ENCODE peak calls at places on chromosome 1, in ten cellular contexts. One of them, this sample, is unnamed.

GRCh38 chr1:115183158-115183557 is 93.9 kb upstream of the TSPAN2 start:
- DNase-seq in hepatocyte: no peak
- DNase-seq in Karpas-422: no peak
- DNase-seq in SK-N-SH: no peak
- DNase-seq in GM23248: no peak
- DNase-seq in HCT116: no peak
- DNase-seq in GM23338: peak; percentile 75
- DNase-seq in OCI-LY7: no peak
- DNase-seq in MM.1S: no peak
- DNase-seq in PC-9: no peak
- DNase-seq in this sample: no peak

GRCh38 chr1:218482683-218483082 is 137.5 kb downstream of the TGFB2 start:
- DNase-seq in MM.1S: no peak
- DNase-seq in SK-N-SH: no peak
- DNase-seq in HCT116: no peak
- DNase-seq in GM23338: no peak
- DNase-seq in hepatocyte: no peak
- DNase-seq in PC-9: no peak
- DNase-seq in OCI-LY7: no peak
- DNase-seq in Karpas-422: no peak
- DNase-seq in GM23248: peak; percentile 79
- DNase-seq in this sample: no peak

GRCh38 chr1:200260587-200261335 is 149.1 kb downstream of the ZNF281 start:
- DNase-seq in hepatocyte: no peak
- DNase-seq in Karpas-422: no peak
- DNase-seq in OCI-LY7: no peak
- DNase-seq in GM23248: peak; percentile 63
- DNase-seq in PC-9: no peak
- DNase-seq in GM23338: no peak
- DNase-seq in HCT116: no peak
- DNase-seq in SK-N-SH: no peak
- DNase-seq in MM.1S: no peak
- DNase-seq in this sample: no peak

GRCh38 chr1:228830954-228831481 is 95.7 kb downstream of the RHOU start:
- DNase-seq in PC-9: no peak
- DNase-seq in SK-N-SH: no peak
- DNase-seq in MM.1S: no peak
- DNase-seq in hepatocyte: peak; percentile 69
- DNase-seq in GM23248: peak; percentile 60
- DNase-seq in GM23338: no peak
- DNase-seq in OCI-LY7: no peak
- DNase-seq in Karpas-422: no peak
- DNase-seq in HCT116: peak; percentile 64
- DNase-seq in this sample: peak; percentile 87

GRCh38 chr1:117695796-117696505 is 90.1 kb downstream of the TENT5C start:
- DNase-seq in HCT116: no peak
- DNase-seq in SK-N-SH: no peak
- DNase-seq in OCI-LY7: no peak
- DNase-seq in Karpas-422: no peak
- DNase-seq in PC-9: no peak
- DNase-seq in GM23248: peak; percentile 98
- DNase-seq in GM23338: peak; percentile 30
- DNase-seq in hepatocyte: peak; percentile 73
- DNase-seq in MM.1S: no peak
- DNase-seq in this sample: peak; percentile 59

GRCh38 chr1:230345139-230345885 is 80.8 kb downstream of the PGBD5 start:
- DNase-seq in SK-N-SH: no peak
- DNase-seq in OCI-LY7: no peak
- DNase-seq in GM23338: no peak
- DNase-seq in PC-9: no peak
- DNase-seq in HCT116: no peak
- DNase-seq in hepatocyte: no peak
- DNase-seq in GM23248: peak; percentile 23
- DNase-seq in MM.1S: no peak
- DNase-seq in Karpas-422: no peak
- DNase-seq in this sample: no peak

GRCh38 chr1:220926146-220926545 is 46.9 kb downstream of the HLX start:
- DNase-seq in GM23338: no peak
- DNase-seq in HCT116: no peak
- DNase-seq in MM.1S: no peak
- DNase-seq in hepatocyte: no peak
- DNase-seq in OCI-LY7: no peak
- DNase-seq in Karpas-422: no peak
- DNase-seq in PC-9: no peak
- DNase-seq in GM23248: peak; percentile 87
- DNase-seq in SK-N-SH: no peak
- DNase-seq in this sample: no peak

GRCh38 chr1:213120386-213120785 is 69.3 kb downstream of the RPS6KC1 start:
- DNase-seq in GM23248: peak; percentile 26
- DNase-seq in Karpas-422: no peak
- DNase-seq in MM.1S: no peak
- DNase-seq in PC-9: no peak
- DNase-seq in hepatocyte: no peak
- DNase-seq in GM23338: no peak
- DNase-seq in SK-N-SH: no peak
- DNase-seq in HCT116: no peak
- DNase-seq in OCI-LY7: no peak
- DNase-seq in this sample: peak; percentile 61

GRCh38 chr1:2041305-2041704 is 8.9 kb upstream of the PRKCZ start:
- DNase-seq in HCT116: no peak
- DNase-seq in PC-9: no peak
- DNase-seq in GM23248: no peak
- DNase-seq in MM.1S: no peak
- DNase-seq in GM23338: no peak
- DNase-seq in OCI-LY7: no peak
- DNase-seq in Karpas-422: no peak
- DNase-seq in hepatocyte: no peak
- DNase-seq in SK-N-SH: no peak
- DNase-seq in this sample: no peak
- H3K9me2 ChIP-seq in HCT116: no peaks in the 10 kb centered on the region
- H3K9me2 ChIP-seq in PC-9: no peaks in the 10 kb centered on the region
- H3K9me2 ChIP-seq in GM23248: no peaks in the 10 kb centered on the region
- H3K9me2 ChIP-seq in MM.1S: no peaks in the 10 kb centered on the region
- H3K9me2 ChIP-seq in GM23338: no peaks in the 10 kb centered on the region
- H3K9me2 ChIP-seq in OCI-LY7: no peaks in the 10 kb centered on the region
- H3K9me2 ChIP-seq in Karpas-422: no peaks in the 10 kb centered on the region
- H3K9me2 ChIP-seq in hepatocyte: no peaks in the 10 kb centered on the region
- H3K9me2 ChIP-seq in SK-N-SH: no peaks in the 10 kb centered on the region
- H3K9me2 ChIP-seq in this sample: no peaks in the 10 kb centered on the region

GRCh38 chr1:166869318-166870099 is 6.6 kb downstream of the TADA1 start:
- DNase-seq in Karpas-422: no peak
- DNase-seq in HCT116: no peak
- DNase-seq in hepatocyte: no peak
- DNase-seq in PC-9: no peak
- DNase-seq in OCI-LY7: no peak
- DNase-seq in GM23338: no peak
- DNase-seq in GM23248: no peak
- DNase-seq in SK-N-SH: no peak
- DNase-seq in MM.1S: peak; percentile 52
- DNase-seq in this sample: no peak

GRCh38 chr1:166870584-166870983 is 5.5 kb downstream of the TADA1 start:
- DNase-seq in PC-9: no peak
- DNase-seq in GM23248: no peak
- DNase-seq in Karpas-422: no peak
- DNase-seq in SK-N-SH: no peak
- DNase-seq in HCT116: no peak
- DNase-seq in GM23338: no peak
- DNase-seq in OCI-LY7: no peak
- DNase-seq in hepatocyte: no peak
- DNase-seq in MM.1S: no peak
- DNase-seq in this sample: no peak

GRCh38 chr1:166868639-166869038 is 7.4 kb downstream of the TADA1 start:
- DNase-seq in hepatocyte: no peak
- DNase-seq in Karpas-422: no peak
- DNase-seq in GM23338: no peak
- DNase-seq in MM.1S: no peak
- DNase-seq in OCI-LY7: no peak
- DNase-seq in GM23248: no peak
- DNase-seq in SK-N-SH: no peak
- DNase-seq in HCT116: no peak
- DNase-seq in PC-9: no peak
- DNase-seq in this sample: no peak

GRCh38 chr1:166865931-166866330 is 10.1 kb downstream of the TADA1 start:
- DNase-seq in MM.1S: no peak
- DNase-seq in PC-9: no peak
- DNase-seq in SK-N-SH: peak; percentile 41
- DNase-seq in hepatocyte: peak; percentile 40
- DNase-seq in Karpas-422: no peak
- DNase-seq in HCT116: no peak
- DNase-seq in OCI-LY7: no peak
- DNase-seq in GM23338: no peak
- DNase-seq in GM23248: no peak
- DNase-seq in this sample: no peak
- H3K9me2 ChIP-seq in MM.1S: no peaks in the 10 kb centered on the region
- H3K9me2 ChIP-seq in PC-9: no peaks in the 10 kb centered on the region
- H3K9me2 ChIP-seq in SK-N-SH: no peaks in the 10 kb centered on the region
- H3K9me2 ChIP-seq in hepatocyte: no peaks in the 10 kb centered on the region
- H3K9me2 ChIP-seq in Karpas-422: no peaks in the 10 kb centered on the region
- H3K9me2 ChIP-seq in HCT116: no peaks in the 10 kb centered on the region
- H3K9me2 ChIP-seq in OCI-LY7: no peaks in the 10 kb centered on the region
- H3K9me2 ChIP-seq in GM23338: no peaks in the 10 kb centered on the region
- H3K9me2 ChIP-seq in GM23248: no peaks in the 10 kb centered on the region
- H3K9me2 ChIP-seq in this sample: no peaks in the 10 kb centered on the region

GRCh38 chr1:21237386-21238088 is 52.7 kb downstream of the ECE1 start:
- DNase-seq in OCI-LY7: no peak
- DNase-seq in MM.1S: no peak
- DNase-seq in PC-9: no peak
- DNase-seq in SK-N-SH: no peak
- DNase-seq in hepatocyte: no peak
- DNase-seq in Karpas-422: no peak
- DNase-seq in HCT116: no peak
- DNase-seq in GM23248: no peak
- DNase-seq in GM23338: no peak
- DNase-seq in this sample: peak; percentile 76

GRCh38 chr1:21241761-21242581 is 48.3 kb downstream of the ECE1 start:
- DNase-seq in Karpas-422: no peak
- DNase-seq in OCI-LY7: no peak
- DNase-seq in PC-9: no peak
- DNase-seq in hepatocyte: no peak
- DNase-seq in SK-N-SH: no peak
- DNase-seq in MM.1S: no peak
- DNase-seq in GM23248: no peak
- DNase-seq in GM23338: no peak
- DNase-seq in HCT116: no peak
- DNase-seq in this sample: peak; percentile 48

GRCh38 chr1:21240706-21241105 is 49.6 kb downstream of the ECE1 start:
- DNase-seq in MM.1S: no peak
- DNase-seq in GM23248: no peak
- DNase-seq in SK-N-SH: no peak
- DNase-seq in OCI-LY7: no peak
- DNase-seq in PC-9: no peak
- DNase-seq in Karpas-422: no peak
- DNase-seq in hepatocyte: no peak
- DNase-seq in HCT116: no peak
- DNase-seq in GM23338: no peak
- DNase-seq in this sample: no peak

GRCh38 chr1:21238141-21238800 is 52.0 kb downstream of the ECE1 start:
- DNase-seq in HCT116: no peak
- DNase-seq in PC-9: peak; percentile 78
- DNase-seq in Karpas-422: no peak
- DNase-seq in GM23248: peak; percentile 84
- DNase-seq in MM.1S: no peak
- DNase-seq in hepatocyte: no peak
- DNase-seq in OCI-LY7: no peak
- DNase-seq in SK-N-SH: no peak
- DNase-seq in GM23338: no peak
- DNase-seq in this sample: peak; percentile 97

DNA sequence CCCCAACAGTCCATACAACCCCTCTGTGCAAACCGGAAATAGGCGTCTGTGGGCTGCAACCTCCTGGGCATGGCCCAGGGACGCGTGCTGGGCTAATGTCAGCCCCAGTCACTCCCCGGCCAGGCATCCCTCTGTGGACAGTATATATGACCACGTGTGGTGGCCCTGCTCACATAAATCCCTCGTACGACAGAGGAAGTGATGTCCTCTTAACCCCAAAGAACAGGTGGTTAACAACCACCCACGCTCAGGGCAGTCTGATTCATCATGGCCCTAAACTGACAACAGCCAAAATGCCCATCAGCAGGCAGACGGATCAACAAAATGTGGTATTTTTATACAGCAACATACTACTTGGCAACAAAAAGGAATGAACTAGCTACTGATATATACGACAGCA is 51.1 kb downstream of the ECE1 start:
- DNase-seq in OCI-LY7: no peak
- DNase-seq in PC-9: no peak
- DNase-seq in MM.1S: no peak
- DNase-seq in Karpas-422: no peak
- DNase-seq in SK-N-SH: no peak
- DNase-seq in hepatocyte: no peak
- DNase-seq in HCT116: no peak
- DNase-seq in GM23338: no peak
- DNase-seq in GM23248: no peak
- DNase-seq in this sample: peak; percentile 91
- H3K9me2 ChIP-seq in OCI-LY7: no peaks in the 10 kb centered on the region
- H3K9me2 ChIP-seq in PC-9: no peaks in the 10 kb centered on the region
- H3K9me2 ChIP-seq in MM.1S: no peaks in the 10 kb centered on the region
- H3K9me2 ChIP-seq in Karpas-422: no peaks in the 10 kb centered on the region
- H3K9me2 ChIP-seq in SK-N-SH: no peaks in the 10 kb centered on the region
- H3K9me2 ChIP-seq in hepatocyte: no peaks in the 10 kb centered on the region
- H3K9me2 ChIP-seq in HCT116: no peaks in the 10 kb centered on the region
- H3K9me2 ChIP-seq in GM23338: no peaks in the 10 kb centered on the region
- H3K9me2 ChIP-seq in GM23248: no peaks in the 10 kb centered on the region
- H3K9me2 ChIP-seq in this sample: no peaks in the 10 kb centered on the region

GRCh38 chr1:237888143-237888542 is 2.6 kb downstream of the ZP4 start:
- DNase-seq in GM23248: no peak
- DNase-seq in hepatocyte: no peak
- DNase-seq in GM23338: no peak
- DNase-seq in PC-9: no peak
- DNase-seq in Karpas-422: no peak
- DNase-seq in SK-N-SH: no peak
- DNase-seq in MM.1S: no peak
- DNase-seq in OCI-LY7: no peak
- DNase-seq in HCT116: no peak
- DNase-seq in this sample: peak; percentile 4

GRCh38 chr1:237890416-237890815 is 306 bp downstream of the ZP4 start:
- DNase-seq in GM23338: no peak
- DNase-seq in PC-9: no peak
- DNase-seq in SK-N-SH: no peak
- DNase-seq in MM.1S: no peak
- DNase-seq in OCI-LY7: no peak
- DNase-seq in Karpas-422: no peak
- DNase-seq in hepatocyte: no peak
- DNase-seq in GM23248: no peak
- DNase-seq in HCT116: no peak
- DNase-seq in this sample: no peak

GRCh38 chr1:237891979-237892378 is 1.3 kb upstream of the ZP4 start:
- DNase-seq in GM23248: no peak
- DNase-seq in GM23338: no peak
- DNase-seq in HCT116: no peak
- DNase-seq in hepatocyte: no peak
- DNase-seq in OCI-LY7: no peak
- DNase-seq in Karpas-422: no peak
- DNase-seq in PC-9: no peak
- DNase-seq in SK-N-SH: no peak
- DNase-seq in MM.1S: no peak
- DNase-seq in this sample: peak; percentile 40

GRCh38 chr1:237891266-237891665 is 544 bp upstream of the ZP4 start:
- DNase-seq in GM23338: no peak
- DNase-seq in Karpas-422: no peak
- DNase-seq in GM23248: no peak
- DNase-seq in hepatocyte: no peak
- DNase-seq in SK-N-SH: no peak
- DNase-seq in PC-9: no peak
- DNase-seq in OCI-LY7: no peak
- DNase-seq in HCT116: no peak
- DNase-seq in MM.1S: no peak
- DNase-seq in this sample: no peak

GRCh38 chr1:237890822-237891221 is at the start of gene ZP4:
- DNase-seq in OCI-LY7: no peak
- DNase-seq in SK-N-SH: no peak
- DNase-seq in HCT116: no peak
- DNase-seq in hepatocyte: no peak
- DNase-seq in GM23248: no peak
- DNase-seq in MM.1S: no peak
- DNase-seq in PC-9: no peak
- DNase-seq in Karpas-422: no peak
- DNase-seq in GM23338: no peak
- DNase-seq in this sample: no peak
- H3K9me2 ChIP-seq in OCI-LY7: no peaks in the 10 kb centered on the region
- H3K9me2 ChIP-seq in SK-N-SH: no peaks in the 10 kb centered on the region
- H3K9me2 ChIP-seq in HCT116: no peaks in the 10 kb centered on the region
- H3K9me2 ChIP-seq in hepatocyte: no peaks in the 10 kb centered on the region
- H3K9me2 ChIP-seq in GM23248: no peaks in the 10 kb centered on the region
- H3K9me2 ChIP-seq in MM.1S: no peaks in the 10 kb centered on the region
- H3K9me2 ChIP-seq in PC-9: no peaks in the 10 kb centered on the region
- H3K9me2 ChIP-seq in Karpas-422: no peaks in the 10 kb centered on the region
- H3K9me2 ChIP-seq in GM23338: peaks cover 21% of the 10 kb centered on the region
- H3K9me2 ChIP-seq in this sample: no peaks in the 10 kb centered on the region

This sample was measured in PC-3.